ENCODE peak calls at places on chromosomes 12 and 14, in five cellular contexts. One of them, this sample, is unnamed.

GRCh38 chr12:59708059-59708458 is 112.2 kb downstream of the SLC16A7 start:
- DNase-seq in right atrium auricular region: no peak
- DNase-seq in small intestine: no peak
- DNase-seq in ascending aorta: no peak
- DNase-seq in AG09309: peak; percentile 52
- DNase-seq in this sample: no peak

GRCh38 chr14:70045715-70046535 is 142.8 kb downstream of the SLC8A3 start:
- DNase-seq in small intestine: peak; percentile 59
- DNase-seq in AG09309: no peak
- DNase-seq in ascending aorta: no peak
- DNase-seq in right atrium auricular region: peak; percentile 66
- DNase-seq in this sample: peak; percentile 71

GRCh38 chr12:90712671-90713070 is 242.3 kb downstream of the CCER1 start:
- DNase-seq in small intestine: peak; percentile 6
- DNase-seq in ascending aorta: no peak
- DNase-seq in right atrium auricular region: no peak
- DNase-seq in AG09309: no peak
- DNase-seq in this sample: peak; percentile 22

GRCh38 chr14:102630405-102630804 is 38.0 kb downstream of the RCOR1 start:
- DNase-seq in small intestine: no peak
- DNase-seq in AG09309: no peak
- DNase-seq in right atrium auricular region: no peak
- DNase-seq in ascending aorta: no peak
- DNase-seq in this sample: no peak

GRCh38 chr14:90815817-90816662 is at the start of gene TTC7B:
- DNase-seq in right atrium auricular region: no peak
- DNase-seq in small intestine: no peak
- DNase-seq in ascending aorta: no peak
- DNase-seq in AG09309: no peak
- DNase-seq in this sample: no peak

GRCh38 chr12:46382425-46382973 is 9.9 kb upstream of the SLC38A2 start:
- DNase-seq in AG09309: no peak
- DNase-seq in right atrium auricular region: no peak
- DNase-seq in small intestine: no peak
- DNase-seq in ascending aorta: no peak
- DNase-seq in this sample: peak; percentile 28

GRCh38 chr14:70289138-70289537 is 70.3 kb downstream of the COX16 start:
- DNase-seq in right atrium auricular region: no peak
- DNase-seq in ascending aorta: no peak
- DNase-seq in small intestine: no peak
- DNase-seq in AG09309: no peak
- DNase-seq in this sample: no peak

GRCh38 chr14:101601603-101602465 is 40.5 kb downstream of the DIO3 start:
- DNase-seq in AG09309: no peak
- DNase-seq in ascending aorta: no peak
- DNase-seq in right atrium auricular region: peak; percentile 42
- DNase-seq in small intestine: no peak
- DNase-seq in this sample: no peak

GRCh38 chr12:110245278-110245868 is 35.7 kb upstream of the ATP2A2 start:
- DNase-seq in ascending aorta: no peak
- DNase-seq in small intestine: peak; percentile 81
- DNase-seq in AG09309: no peak
- DNase-seq in right atrium auricular region: peak; percentile 59
- DNase-seq in this sample: no peak

GRCh38 chr14:21105095-21105494 is 4.2 kb downstream of the TMEM253 start:
- DNase-seq in right atrium auricular region: no peak
- DNase-seq in AG09309: no peak
- DNase-seq in small intestine: peak; percentile 55
- DNase-seq in ascending aorta: no peak
- DNase-seq in this sample: no peak

This sample was measured in HT-29.